ENCODE peak calls at places on chromosomes 7 and 10, in five cellular contexts. K is Caco-2, V is stomach, D is lower lobe of right lung, S is IMR-90. Z is an unnamed sample.

GRCh38 chr10:90602815-90603600 is 254.8 kb downstream of the HTR7 start:
- DNase-seq in V (no peak), K (no peak), S (no peak), D (no peak), Z (no peak)

GRCh38 chr7:121485457-121486243 is 89.5 kb upstream of the FAM3C start:
- DNase-seq in S (no peak), K (no peak), V (no peak), D (no peak), Z (no peak)

GRCh38 chr10:110901954-110902819 is 16.8 kb downstream of the BBIP1 start:
- DNase-seq in V (no peak), K (peak), S (peak), D (no peak), Z (no peak)

GRCh38 chr10:70648427-70648826 is 23.9 kb upstream of the ADAMTS14 start:
- DNase-seq in V (no peak), K (peak), S (no peak), D (no peak), Z (no peak)

GRCh38 chr7:150852371-150852905 is at the start of gene AOC1:
- DNase-seq in D (peak), V (peak), K (peak), S (no peak), Z (no peak)

GRCh38 chr10:121236621-121237020 is 361.6 kb downstream of the FGFR2 start:
- DNase-seq in S (no peak), V (no peak), K (no peak), D (no peak), Z (no peak)

GRCh38 chr7:22356010-22356854 is 722 bp downstream of the RAPGEF5 start:
- DNase-seq in S (no peak), D (peak), V (peak), K (peak), Z (no peak)

GRCh38 chr10:16828731-16829175 is 11.5 kb upstream of the RSU1 start:
- DNase-seq in D (no peak), S (peak), V (no peak), K (no peak), Z (no peak)

GRCh38 chr10:132270256-132270655 is 37.5 kb downstream of the STK32C start:
- DNase-seq in D (peak), S (no peak), K (no peak), V (no peak), Z (no peak)

GRCh38 chr7:141648276-141649114 is 53.5 kb downstream of the DENND11 start:
- DNase-seq in V (no peak), D (no peak), K (no peak), S (no peak), Z (no peak)

GRCh38 chr10:110013615-110014293 is 6.0 kb downstream of the ADD3 start:
- DNase-seq in D (no peak), S (no peak), K (no peak), V (no peak), Z (no peak)

GRCh38 chr7:92717982-92718716 is 118.2 kb downstream of the CDK6 start:
- DNase-seq in S (peak), V (peak), K (no peak), D (peak), Z (no peak)

GRCh38 chr10:7945025-7945424 is 109.5 kb upstream of the GATA3 start:
- DNase-seq in V (no peak), K (no peak), S (no peak), D (no peak), Z (no peak)

GRCh38 chr7:32256811-32257210 is 186.6 kb upstream of the PDE1C start:
- DNase-seq in K (no peak), D (no peak), V (no peak), S (no peak), Z (no peak)

GRCh38 chr10:17201165-17202013 is at the start of gene TRDMT1:
- DNase-seq in V (peak), D (peak), S (peak), K (peak), Z (peak)

GRCh38 chr7:8147760-8148463 is 114.1 kb downstream of the ICA1 start:
- DNase-seq in K (no peak), S (no peak), V (no peak), D (no peak), Z (no peak)

GRCh38 chr7:51123322-51124021 is 193.1 kb downstream of the COBL start:
- DNase-seq in K (no peak), D (no peak), V (no peak), S (peak), Z (no peak)

GRCh38 chr7:81211617-81212016 is 292.8 kb upstream of the SEMA3C start:
- DNase-seq in V (no peak), K (no peak), D (no peak), S (peak), Z (no peak)

GRCh38 chr7:104993217-104993857 is 20.7 kb upstream of the KMT2E start:
- DNase-seq in S (no peak), D (no peak), K (no peak), V (no peak), Z (no peak)

GRCh38 chr7:25454562-25455031 is 226.3 kb upstream of the NPVF start:
- DNase-seq in K (no peak), V (no peak), D (no peak), S (no peak), Z (no peak)

GRCh38 chr10:28632597-28632940 is 44.8 kb upstream of the BAMBI start:
- DNase-seq in K (no peak), D (no peak), V (no peak), S (no peak), Z (no peak)

GRCh38 chr10:111989136-111990050 is 194.2 kb downstream of the GPAM start:
- DNase-seq in S (no peak), D (no peak), V (no peak), K (no peak), Z (no peak)

GRCh38 chr10:89053555-89053954 is 63.0 kb downstream of the FAS start:
- DNase-seq in K (no peak), S (no peak), D (peak), V (no peak), Z (no peak)

GRCh38 chr7:116169060-116169459 is 41.3 kb upstream of the TES start:
- DNase-seq in D (no peak), K (peak), V (no peak), S (peak), Z (no peak)

GRCh38 chr10:22246680-22247391 is 29.0 kb upstream of the EBLN1 start:
- DNase-seq in K (peak), S (peak), V (no peak), D (no peak), Z (no peak)

GRCh38 chr10:33010132-33011037 is 52.4 kb upstream of the ITGB1 start:
- DNase-seq in K (peak), V (no peak), D (no peak), S (peak), Z (no peak)

GRCh38 chr10:84296071-84296981 is 32.1 kb upstream of the CCSER2 start:
- DNase-seq in D (no peak), V (no peak), S (peak), K (no peak), Z (no peak)

GRCh38 chr10:28733245-28733644 is 55.9 kb downstream of the BAMBI start:
- DNase-seq in D (no peak), V (no peak), S (no peak), K (no peak), Z (no peak)

GRCh38 chr10:75408911-75409885 is 7.6 kb upstream of the ZNF503 start:
- DNase-seq in V (peak), S (no peak), K (peak), D (peak), Z (peak)

GRCh38 chr10:127485153-127485857 is 63.8 kb upstream of the NPS start:
- DNase-seq in V (no peak), K (peak), S (peak), D (no peak), Z (peak)

GRCh38 chr7:137755438-137755837 is 91.3 kb downstream of the DGKI start:
- DNase-seq in V (no peak), S (no peak), D (no peak), K (no peak), Z (no peak)

GRCh38 chr7:103989200-103989784 is at the start of gene RELN:
- DNase-seq in D (no peak), S (peak), V (no peak), K (no peak), Z (no peak)

GRCh38 chr7:888081-889024 is 12.0 kb downstream of the GET4 start:
- DNase-seq in D (peak), V (no peak), K (no peak), S (no peak), Z (no peak)

GRCh38 chr7:50837965-50838364 is 55.3 kb upstream of the GRB10 start:
- DNase-seq in V (no peak), D (no peak), K (no peak), S (peak), Z (no peak)

GRCh38 chr10:72092171-72092924 is 4.0 kb upstream of the SPOCK2 start:
- DNase-seq in K (no peak), V (no peak), S (no peak), D (no peak), Z (no peak)

GRCh38 chr10:28734940-28735759 is 57.8 kb downstream of the BAMBI start:
- DNase-seq in D (no peak), K (peak), V (no peak), S (peak), Z (no peak)

GRCh38 chr7:135772639-135773019 is 24.0 kb upstream of the FAM180A start:
- DNase-seq in K (no peak), V (no peak), D (no peak), S (no peak), Z (no peak)

GRCh38 chr10:100841528-100841927 is 71.2 kb upstream of the SLF2 start:
- DNase-seq in V (no peak), K (no peak), S (no peak), D (no peak), Z (no peak)

GRCh38 chr10:48748573-48748972 is 63.9 kb downstream of the WDFY4 start:
- DNase-seq in V (no peak), K (no peak), S (no peak), D (peak), Z (no peak)

GRCh38 chr7:112031689-112032088 is 174.5 kb downstream of the DOCK4 start:
- DNase-seq in K (no peak), D (no peak), V (no peak), S (no peak), Z (no peak)
- TF ChIP-seq CTCF in K (no peak), D (no peak), V (no peak), S (no peak), Z (no peak)

DNA sequence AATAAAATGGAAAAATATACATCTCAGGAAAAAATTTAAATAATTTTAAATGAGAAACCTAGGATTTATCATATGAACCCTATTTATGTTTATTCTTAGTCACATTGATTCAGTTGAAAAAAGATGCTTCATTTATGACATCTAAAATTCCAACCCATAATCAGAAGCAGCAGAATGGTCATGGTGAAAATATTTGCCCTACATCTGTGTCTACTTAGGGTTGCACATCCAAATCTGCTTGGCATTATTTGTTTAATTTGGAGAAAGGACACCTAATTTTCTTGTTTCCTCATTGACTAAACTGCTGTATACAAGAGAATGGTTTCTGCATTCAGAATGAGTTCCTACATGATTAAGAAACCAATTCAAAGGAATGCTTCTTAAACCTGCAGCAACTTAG is 72.9 kb upstream of the SKAP2 start:
- DNase-seq in S (no peak), K (no peak), V (no peak), D (no peak), Z (no peak)
- TF ChIP-seq CTCF in S (no peak), K (no peak), V (no peak), D (no peak), Z (no peak)

DNA sequence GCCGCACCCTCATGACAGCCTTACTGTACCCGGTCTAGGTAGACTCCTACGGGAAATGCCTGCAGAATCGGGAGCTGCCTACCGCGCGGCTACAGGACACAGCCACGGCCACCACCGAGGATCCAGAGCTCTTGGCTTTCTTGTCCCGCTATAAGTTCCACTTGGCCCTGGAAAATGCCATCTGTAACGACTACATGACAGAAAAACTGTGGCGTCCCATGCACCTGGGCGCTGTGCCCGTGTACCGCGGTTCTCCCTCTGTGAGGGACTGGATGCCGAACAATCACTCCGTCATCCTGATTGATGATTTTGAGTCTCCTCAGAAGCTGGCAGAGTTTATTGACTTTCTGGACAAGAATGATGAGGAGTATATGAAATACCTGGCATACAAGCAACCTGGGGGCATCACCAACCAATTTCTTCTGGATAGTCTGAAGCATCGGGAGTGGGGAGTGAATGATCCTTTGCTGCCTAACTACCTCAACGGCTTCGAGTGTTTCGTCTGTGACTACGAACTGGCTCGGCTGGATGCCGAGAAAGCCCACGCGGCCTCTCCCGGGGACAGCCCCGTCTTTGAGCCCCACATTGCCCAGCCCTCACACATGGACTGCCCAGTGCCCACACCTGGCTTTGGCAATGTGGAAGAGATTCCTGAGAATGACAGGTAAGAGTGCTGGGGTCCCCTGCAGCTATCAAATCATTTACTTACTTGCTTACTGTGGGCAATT is 8.5 kb upstream of the CHCHD1 start:
- DNase-seq in S (peak), V (no peak), K (no peak), D (no peak), Z (no peak)
- TF ChIP-seq CTCF in S (no peak), V (no peak), K (no peak), D (no peak), Z (no peak)

GRCh38 chr10:103982639-103983038 is 15.7 kb downstream of the SLK start:
- DNase-seq in V (no peak), D (no peak), S (no peak), K (peak), Z (no peak)
- TF ChIP-seq CTCF in V (no peak), D (no peak), S (peak), K (peak), Z (peak)

DNA sequence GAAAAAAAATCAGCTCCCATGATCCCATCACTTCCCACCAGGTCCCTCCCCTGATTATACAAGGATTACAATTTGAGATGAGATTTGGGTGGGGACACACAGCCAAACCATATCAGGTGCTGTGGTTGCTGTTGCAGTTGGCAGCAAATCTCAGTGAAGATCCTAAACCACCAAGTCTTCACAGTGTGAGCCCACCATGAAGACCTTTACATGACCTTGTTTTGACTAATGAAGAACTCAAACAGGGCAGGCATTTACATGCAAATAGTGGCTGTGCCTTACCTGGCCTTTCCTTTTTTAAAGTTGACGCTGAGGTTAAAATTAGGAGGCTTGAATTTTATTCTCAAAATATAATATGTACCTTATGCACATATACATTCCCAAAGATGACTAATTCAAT is 242.6 kb downstream of the ACTR3B start:
- DNase-seq in K (no peak), D (no peak), S (no peak), V (no peak), Z (no peak)
- TF ChIP-seq CTCF in K (no peak), D (no peak), S (no peak), V (no peak), Z (no peak)

GRCh38 chr7:99622596-99622995 is 5.8 kb downstream of the ZSCAN25 start:
- DNase-seq in S (no peak), K (no peak), V (no peak), D (no peak), Z (no peak)
- TF ChIP-seq CTCF in S (no peak), K (no peak), V (no peak), D (no peak), Z (no peak)

GRCh38 chr7:55432937-55433784 is 68.0 kb downstream of the LANCL2 start:
- DNase-seq in S (peak), D (no peak), V (no peak), K (peak), Z (no peak)
- TF ChIP-seq CTCF in S (peak), D (peak), V (no peak), K (peak), Z (peak)

GRCh38 chr7:130381468-130382312 is 1.4 kb downstream of the CPA1 start:
- DNase-seq in S (no peak), K (no peak), V (no peak), D (no peak), Z (no peak)
- TF ChIP-seq CTCF in S (no peak), K (no peak), V (no peak), D (no peak), Z (peak)

DNA sequence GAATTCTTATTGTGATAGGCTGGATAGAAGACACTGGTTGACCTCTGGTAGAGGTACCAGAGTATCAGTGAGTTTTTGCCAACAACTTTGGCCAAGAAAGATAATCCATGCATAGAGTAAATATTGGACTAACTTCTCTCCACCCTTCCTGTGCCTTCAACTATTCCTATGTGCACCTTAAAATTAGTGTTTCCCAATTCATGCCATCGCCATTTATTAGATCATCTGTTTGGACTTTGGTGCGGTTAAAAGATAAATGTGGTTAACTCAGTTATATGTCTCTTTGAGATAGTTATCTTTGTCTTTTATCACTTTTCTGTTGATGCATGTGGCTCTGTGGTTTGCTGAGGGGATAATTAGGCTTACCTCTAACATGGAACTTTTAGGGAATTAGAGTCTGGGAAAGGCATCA is 4.6 kb downstream of the PAPSS2 start:
- DNase-seq in V (no peak), D (no peak), S (no peak), K (no peak), Z (no peak)
- TF ChIP-seq CTCF in V (no peak), D (no peak), S (no peak), K (no peak), Z (no peak)

GRCh38 chr10:124387078-124387874 is 31.4 kb downstream of the OAT start:
- DNase-seq in S (no peak), D (no peak), K (peak), V (peak), Z (no peak)
- TF ChIP-seq CTCF in S (no peak), D (no peak), K (peak), V (no peak), Z (no peak)

Z was measured in progenitor cell of endocrine pancreas.